ENCODE peak calls at places on chromosomes 12 and 14, in ten cellular contexts. O is activated CD8-positive, alpha-beta memory T cell treated with anti-CD3 and anti-CD28 coated beads, Interleukin-2, amount 50 U/mL, for 48 hours; B is stimulated activated naive B cell treated with anti-CD40 and anti-IgM and Interleukin-4, amounts not matched to agents 10 μg/mL and 1 μg/mL and 100 μg/mL, for 72 hours; L is stimulated activated effector memory CD8-positive, alpha-beta T cell treated with anti-CD3 and anti-CD28 coated beads, Interleukin-12 subunit alpha, Interleukin-12 subunit beta, amount 100 ng/mL, for 72 hours; Z is SJCRH30; A is NCI-H1417; K is NCI-H460; G is astrocyte of the cerebellum; X is cardiac muscle cell; U is cardiac fibroblast. M is an unnamed sample.

GRCh38 chr12:6241495-6241894 is 41.3 kb downstream of the CD9 start:
- DNase-seq in O (no peak), B (no peak), L (no peak), Z (peak), A (no peak), K (no peak), G (no peak), X (no peak), U (peak), M (no peak)

GRCh38 chr14:68085742-68086141 is 266.2 kb downstream of the RAD51B start:
- DNase-seq in O (no peak), B (no peak), L (no peak), Z (no peak), A (no peak), K (no peak), G (no peak), X (no peak), U (no peak), M (no peak)

GRCh38 chr12:116474331-116474730 is 84.8 kb upstream of the MAP1LC3B2 start:
- DNase-seq in O (no peak), B (no peak), L (no peak), Z (no peak), A (no peak), K (no peak), G (no peak), X (peak), U (peak), M (no peak)

GRCh38 chr12:95470300-95470699 is 3.7 kb upstream of the METAP2 start:
- DNase-seq in O (no peak), B (no peak), L (no peak), Z (no peak), A (no peak), K (no peak), G (no peak), X (no peak), U (no peak), M (no peak)

GRCh38 chr14:74488788-74489397 is 4.2 kb downstream of the NPC2 start:
- DNase-seq in O (no peak), B (no peak), L (no peak), Z (no peak), A (no peak), K (no peak), G (peak), X (peak), U (peak), M (no peak)

GRCh38 chr12:90090929-90091651 is 382.5 kb upstream of the ATP2B1 start:
- DNase-seq in O (no peak), B (no peak), L (no peak), Z (peak), A (no peak), K (peak), G (peak), X (peak), U (peak), M (peak)

GRCh38 chr12:29497588-29497987 is at the start of gene OVCH1:
- DNase-seq in O (no peak), B (no peak), L (no peak), Z (no peak), A (no peak), K (no peak), G (no peak), X (no peak), U (no peak), M (no peak)

GRCh38 chr12:68178184-68178583 is 18.6 kb upstream of the IFNG start:
- DNase-seq in O (no peak), B (no peak), L (no peak), Z (no peak), A (no peak), K (no peak), G (no peak), X (no peak), U (no peak), M (no peak)

GRCh38 chr12:50542448-50542847 is 37.7 kb downstream of the DIP2B start:
- DNase-seq in O (no peak), B (no peak), L (no peak), Z (peak), A (peak), K (peak), G (no peak), X (no peak), U (no peak), M (no peak)

GRCh38 chr12:49970030-49970429 is 2.7 kb upstream of the AQP6 start:
- DNase-seq in O (no peak), B (no peak), L (no peak), Z (no peak), A (no peak), K (no peak), G (no peak), X (no peak), U (no peak), M (no peak)

GRCh38 chr12:122036153-122036552 is 14.5 kb downstream of the BCL7A start:
- DNase-seq in O (no peak), B (no peak), L (no peak), Z (no peak), A (no peak), K (no peak), G (no peak), X (no peak), U (no peak), M (no peak)

GRCh38 chr14:64935508-64935907 is 7.0 kb downstream of the GPX2 start:
- DNase-seq in O (no peak), B (no peak), L (no peak), Z (no peak), A (no peak), K (no peak), G (no peak), X (no peak), U (no peak), M (no peak)

GRCh38 chr14:36105401-36105800 is 71.1 kb downstream of the PTCSC3 start:
- DNase-seq in O (no peak), B (no peak), L (no peak), Z (no peak), A (peak), K (no peak), G (no peak), X (no peak), U (no peak), M (no peak)

GRCh38 chr14:44782775-44783238 is 178.9 kb downstream of the KLHL28 start:
- DNase-seq in O (no peak), B (no peak), L (no peak), Z (no peak), A (no peak), K (no peak), G (peak), X (peak), U (peak), M (no peak)

GRCh38 chr12:65925626-65926025 is 101.3 kb downstream of the HMGA2 start:
- DNase-seq in O (no peak), B (no peak), L (no peak), Z (no peak), A (no peak), K (no peak), G (no peak), X (no peak), U (no peak), M (no peak)

GRCh38 chr12:94208433-94208921 is 60.1 kb downstream of the PLXNC1 start:
- DNase-seq in O (peak), B (peak), L (peak), Z (no peak), A (no peak), K (no peak), G (no peak), X (no peak), U (no peak), M (no peak)

GRCh38 chr12:78209851-78210493 is 379.3 kb downstream of the NAV3 start:
- DNase-seq in O (no peak), B (no peak), L (no peak), Z (peak), A (peak), K (no peak), G (peak), X (peak), U (peak), M (peak)

GRCh38 chr14:61347771-61348443 is 26.5 kb downstream of the PRKCH start:
- DNase-seq in O (no peak), B (no peak), L (no peak), Z (no peak), A (no peak), K (no peak), G (no peak), X (no peak), U (no peak), M (no peak)

GRCh38 chr12:130300090-130300489 is 37.6 kb upstream of the PIWIL1 start:
- DNase-seq in O (no peak), B (no peak), L (no peak), Z (no peak), A (no peak), K (no peak), G (no peak), X (no peak), U (no peak), M (no peak)

GRCh38 chr12:76346236-76346635 is 2.0 kb downstream of the BBS10 start:
- DNase-seq in O (no peak), B (no peak), L (no peak), Z (no peak), A (no peak), K (no peak), G (no peak), X (peak), U (peak), M (no peak)

GRCh38 chr14:35044939-35045797 is 904 bp upstream of the FAM177A1 start:
- DNase-seq in O (no peak), B (no peak), L (no peak), Z (no peak), A (no peak), K (no peak), G (no peak), X (peak), U (peak), M (no peak)

GRCh38 chr14:73784065-73784987 is 67.3 kb upstream of the PTGR2 start:
- DNase-seq in O (no peak), B (no peak), L (no peak), Z (no peak), A (no peak), K (no peak), G (no peak), X (peak), U (peak), M (no peak)

GRCh38 chr14:66003082-66003740 is 483.0 kb upstream of the CCDC196 start:
- DNase-seq in O (no peak), B (no peak), L (no peak), Z (no peak), A (no peak), K (no peak), G (no peak), X (no peak), U (no peak), M (no peak)

GRCh38 chr12:111991946-111992345 is 21.0 kb downstream of the TMEM116 start:
- DNase-seq in O (no peak), B (no peak), L (no peak), Z (no peak), A (no peak), K (no peak), G (no peak), X (peak), U (no peak), M (no peak)

GRCh38 chr14:101065246-101065645 is 161.7 kb upstream of the RTL1 start:
- DNase-seq in O (no peak), B (no peak), L (no peak), Z (no peak), A (no peak), K (no peak), G (no peak), X (no peak), U (no peak), M (no peak)

GRCh38 chr14:65997350-65997749 is 488.8 kb upstream of the CCDC196 start:
- DNase-seq in O (no peak), B (no peak), L (no peak), Z (no peak), A (no peak), K (no peak), G (no peak), X (no peak), U (no peak), M (no peak)

GRCh38 chr14:101836131-101836530 is 74.6 kb downstream of the PPP2R5C start:
- DNase-seq in O (no peak), B (no peak), L (no peak), Z (no peak), A (no peak), K (no peak), G (no peak), X (peak), U (peak), M (no peak)

GRCh38 chr12:27975222-27976136 is 2.9 kb upstream of the PTHLH start:
- DNase-seq in O (peak), B (no peak), L (no peak), Z (no peak), A (no peak), K (no peak), G (no peak), X (peak), U (peak), M (no peak)